ENCODE peak calls at places on chromosomes 2 and 18, in eight cellular contexts. J is ACHN; E is Calu3; R is T-helper 17 cell; T is esophagus squamous epithelium; Q is NCI-H774; O is HTR-8/SVneo; L is activated T-cell treated with anti-CD3 and anti-CD28 coated beads, Interleukin-2, amount 50 U/mL, for 1 hour. I is an unnamed sample.

GRCh38 chr2:218871345-218872302 is 9.0 kb upstream of the WNT10A start:
- DNase-seq in E (no peak), Q (no peak), T (no peak), L (no peak), R (no peak), J (no peak), O (no peak), I (no peak)

GRCh38 chr18:50879302-50880107 is 587 bp downstream of the ME2 start:
- DNase-seq in T (no peak), E (peak; percentile 61), O (no peak), Q (no peak), J (peak; percentile 39), L (no peak), R (peak; percentile 12), I (no peak)

GRCh38 chr2:99187011-99187410 is 6.0 kb downstream of the MRPL30 start:
- DNase-seq in O (no peak), L (no peak), T (no peak), E (no peak), R (no peak), J (no peak), Q (no peak), I (no peak)

GRCh38 chr2:121838561-121838960 is 83.1 kb downstream of the TSN start:
- DNase-seq in O (no peak), J (no peak), L (no peak), T (no peak), Q (no peak), E (no peak), R (no peak), I (no peak)

GRCh38 chr18:5955861-5956260 is 60.5 kb upstream of the TMEM200C start:
- DNase-seq in Q (no peak), O (no peak), E (no peak), R (no peak), L (no peak), J (no peak), T (no peak), I (no peak)

GRCh38 chr2:128237081-128237534 is 81.6 kb downstream of the HS6ST1 start:
- DNase-seq in T (no peak), R (no peak), J (no peak), Q (no peak), O (no peak), E (no peak), L (no peak), I (no peak)

GRCh38 chr2:191274404-191274803 is 29.2 kb downstream of the MYO1B start:
- DNase-seq in R (no peak), O (no peak), E (no peak), T (no peak), J (no peak), L (no peak), Q (no peak), I (no peak)

GRCh38 chr18:68436485-68436884 is 278.4 kb downstream of the TMX3 start:
- DNase-seq in T (no peak), O (no peak), J (no peak), L (no peak), R (no peak), Q (no peak), E (no peak), I (no peak)

GRCh38 chr2:59249441-59250330 is 1008.6 kb upstream of the FANCL start:
- DNase-seq in J (no peak), O (no peak), R (no peak), Q (peak; percentile 8), T (no peak), E (no peak), L (no peak), I (no peak)

GRCh38 chr18:63578357-63578958 is 8.7 kb upstream of the SERPINB13 start:
- DNase-seq in T (no peak), L (no peak), Q (no peak), J (peak; percentile 31), R (no peak), E (peak; percentile 58), O (peak; percentile 10), I (peak; percentile 19)

GRCh38 chr2:63424329-63425078 is 163.8 kb downstream of the WDPCP start:
- DNase-seq in O (peak; percentile 41), J (peak; percentile 63), Q (no peak), T (no peak), L (no peak), R (peak; percentile 4), E (no peak), I (peak; percentile 19)

GRCh38 chr18:43578636-43579203 is 301.4 kb upstream of the SYT4 start:
- DNase-seq in L (no peak), E (no peak), O (no peak), J (no peak), Q (peak; percentile 74), R (no peak), T (no peak), I (peak; percentile 83)

GRCh38 chr2:196987654-196988364 is 61.3 kb upstream of the PGAP1 start:
- DNase-seq in J (peak; percentile 97), L (no peak), T (no peak), R (no peak), E (peak; percentile 55), O (peak; percentile 80), Q (peak; percentile 34), I (peak; percentile 12)

GRCh38 chr2:207167129-207167923 is 1.6 kb upstream of the KLF7 start:
- DNase-seq in T (no peak), O (no peak), E (no peak), J (no peak), Q (peak; percentile 47), L (no peak), R (no peak), I (no peak)

GRCh38 chr2:61967262-61967661 is 61.8 kb downstream of the COMMD1 start:
- DNase-seq in T (no peak), L (no peak), R (no peak), Q (no peak), E (no peak), J (no peak), O (no peak), I (no peak)

GRCh38 chr2:237669628-237670351 is 42.4 kb downstream of the LRRFIP1 start:
- DNase-seq in O (no peak), T (no peak), Q (peak; percentile 65), E (no peak), L (no peak), R (no peak), J (peak; percentile 97), I (peak; percentile 58)

GRCh38 chr2:99977947-99978346 is 164.4 kb downstream of the AFF3 start:
- DNase-seq in J (no peak), O (no peak), Q (no peak), L (no peak), E (no peak), T (no peak), R (no peak), I (no peak)

GRCh38 chr2:216405588-216405987 is 6.7 kb upstream of the SMARCAL1 start:
- DNase-seq in J (no peak), L (no peak), R (no peak), Q (no peak), E (no peak), T (no peak), O (no peak), I (no peak)

GRCh38 chr2:7272180-7272579 is 355.0 kb downstream of the RNF144A start:
- DNase-seq in E (no peak), R (no peak), L (no peak), J (no peak), Q (no peak), T (no peak), O (no peak), I (no peak)

GRCh38 chr18:5770176-5770575 is 125.1 kb downstream of the TMEM200C start:
- DNase-seq in T (no peak), R (no peak), O (no peak), J (no peak), E (no peak), L (no peak), Q (no peak), I (no peak)

GRCh38 chr18:27244259-27244658 is 59.2 kb upstream of the CHST9 start:
- DNase-seq in T (no peak), O (no peak), Q (no peak), R (no peak), J (no peak), E (no peak), L (no peak), I (no peak)

GRCh38 chr2:182858671-182859070 is 7.8 kb downstream of the FRZB start:
- DNase-seq in T (no peak), E (no peak), R (no peak), J (no peak), O (peak; percentile 40), Q (no peak), L (no peak), I (no peak)

GRCh38 chr2:181977661-181978350 is 7.8 kb upstream of the PPP1R1C start:
- DNase-seq in L (no peak), Q (no peak), J (no peak), T (no peak), R (no peak), E (no peak), O (peak; percentile 22), I (no peak)

GRCh38 chr2:25049422-25049821 is 7.5 kb downstream of the EFR3B start:
- DNase-seq in E (no peak), J (no peak), T (no peak), L (no peak), O (no peak), Q (no peak), R (no peak), I (no peak)

GRCh38 chr2:9407363-9407811 is 15.9 kb downstream of the ITGB1BP1 start:
- DNase-seq in L (no peak), E (no peak), J (no peak), R (no peak), O (no peak), T (no peak), Q (no peak), I (no peak)

GRCh38 chr2:1841461-1841860 is 97.1 kb upstream of the PXDN start:
- DNase-seq in J (no peak), L (no peak), E (no peak), O (no peak), R (no peak), T (no peak), Q (no peak), I (no peak)

GRCh38 chr18:79940814-79941472 is 10.5 kb downstream of the SLC66A2 start:
- DNase-seq in J (no peak), Q (no peak), R (no peak), L (no peak), T (no peak), E (no peak), O (no peak), I (no peak)

GRCh38 chr2:150663143-150663542 is 175.7 kb upstream of the RND3 start:
- DNase-seq in R (no peak), L (no peak), T (no peak), Q (no peak), J (peak; percentile 8), O (peak; percentile 26), E (no peak), I (no peak)

I was measured in NCI-H2081.